ENCODE peak calls at places on chromosomes 5 and 9, in eight cellular contexts. One of them, this sample, is unnamed.

GRCh38 chr9:93920401-93920800 is 34.8 kb downstream of the BARX1 start:
- DNase-seq in HepG2: no peak
- DNase-seq in spleen: no peak
- DNase-seq in gastrocnemius medialis: no peak
- DNase-seq in IMR-90: no peak
- DNase-seq in transverse colon: no peak
- DNase-seq in stomach: no peak
- DNase-seq in ovary: no peak
- DNase-seq in this sample: no peak

GRCh38 chr9:14746655-14747054 is 24.1 kb upstream of the CER1 start:
- DNase-seq in spleen: no peak
- DNase-seq in stomach: no peak
- DNase-seq in gastrocnemius medialis: no peak
- DNase-seq in IMR-90: no peak
- DNase-seq in ovary: no peak
- DNase-seq in HepG2: no peak
- DNase-seq in transverse colon: no peak
- DNase-seq in this sample: no peak

GRCh38 chr5:80141681-80142080 is 106.5 kb downstream of the THBS4 start:
- DNase-seq in transverse colon: no peak
- DNase-seq in IMR-90: no peak
- DNase-seq in stomach: no peak
- DNase-seq in gastrocnemius medialis: no peak
- DNase-seq in ovary: no peak
- DNase-seq in spleen: no peak
- DNase-seq in HepG2: no peak
- DNase-seq in this sample: no peak

GRCh38 chr9:136617746-136618577 is 44.8 kb upstream of the EGFL7 start:
- DNase-seq in HepG2: no peak
- DNase-seq in transverse colon: peak
- DNase-seq in stomach: no peak
- DNase-seq in spleen: peak
- DNase-seq in ovary: no peak
- DNase-seq in gastrocnemius medialis: no peak
- DNase-seq in IMR-90: no peak
- DNase-seq in this sample: no peak

GRCh38 chr9:17225407-17225806 is 90.6 kb downstream of the CNTLN start:
- DNase-seq in gastrocnemius medialis: no peak
- DNase-seq in spleen: no peak
- DNase-seq in transverse colon: no peak
- DNase-seq in ovary: no peak
- DNase-seq in HepG2: no peak
- DNase-seq in stomach: no peak
- DNase-seq in IMR-90: no peak
- DNase-seq in this sample: no peak

GRCh38 chr5:150488519-150489357 is 19.2 kb upstream of the NDST1 start:
- DNase-seq in gastrocnemius medialis: no peak
- DNase-seq in HepG2: no peak
- DNase-seq in IMR-90: peak
- DNase-seq in transverse colon: peak
- DNase-seq in spleen: no peak
- DNase-seq in stomach: peak
- DNase-seq in ovary: peak
- DNase-seq in this sample: peak

GRCh38 chr5:180811012-180811622 is 8.5 kb upstream of the MGAT1 start:
- DNase-seq in HepG2: no peak
- DNase-seq in spleen: no peak
- DNase-seq in transverse colon: no peak
- DNase-seq in gastrocnemius medialis: no peak
- DNase-seq in ovary: peak
- DNase-seq in IMR-90: no peak
- DNase-seq in stomach: no peak
- DNase-seq in this sample: no peak

GRCh38 chr9:127562841-127563523 is 49.1 kb upstream of the STXBP1 start:
- DNase-seq in HepG2: no peak
- DNase-seq in spleen: no peak
- DNase-seq in IMR-90: peak
- DNase-seq in gastrocnemius medialis: no peak
- DNase-seq in transverse colon: no peak
- DNase-seq in ovary: peak
- DNase-seq in stomach: no peak
- DNase-seq in this sample: no peak

GRCh38 chr9:120528834-120529233 is 51.1 kb downstream of the CDK5RAP2 start:
- DNase-seq in HepG2: no peak
- DNase-seq in stomach: no peak
- DNase-seq in ovary: no peak
- DNase-seq in transverse colon: no peak
- DNase-seq in gastrocnemius medialis: no peak
- DNase-seq in IMR-90: no peak
- DNase-seq in spleen: no peak
- DNase-seq in this sample: no peak

GRCh38 chr9:77218612-77219011 is 41.3 kb downstream of the VPS13A start:
- DNase-seq in spleen: no peak
- DNase-seq in transverse colon: no peak
- DNase-seq in HepG2: no peak
- DNase-seq in IMR-90: peak
- DNase-seq in ovary: no peak
- DNase-seq in gastrocnemius medialis: no peak
- DNase-seq in stomach: no peak
- DNase-seq in this sample: no peak
- H3K27ac ChIP-seq in spleen: no peak
- H3K27ac ChIP-seq in transverse colon: no peak
- H3K27ac ChIP-seq in HepG2: no peak
- H3K27ac ChIP-seq in IMR-90: peak
- H3K27ac ChIP-seq in ovary: no peak
- H3K27ac ChIP-seq in gastrocnemius medialis: peak
- H3K27ac ChIP-seq in stomach: no peak
- H3K27ac ChIP-seq in this sample: no peak

GRCh38 chr5:62457071-62457470 is 44.5 kb downstream of the IPO11 start:
- DNase-seq in gastrocnemius medialis: no peak
- DNase-seq in ovary: no peak
- DNase-seq in IMR-90: peak
- DNase-seq in stomach: no peak
- DNase-seq in HepG2: no peak
- DNase-seq in transverse colon: no peak
- DNase-seq in spleen: no peak
- DNase-seq in this sample: no peak
- TF ChIP-seq POLR2A in gastrocnemius medialis: no peak
- TF ChIP-seq POLR2A in ovary: no peak
- TF ChIP-seq POLR2A in IMR-90: no peak
- TF ChIP-seq POLR2A in stomach: no peak
- TF ChIP-seq POLR2A in HepG2: no peak
- TF ChIP-seq POLR2A in transverse colon: no peak
- TF ChIP-seq POLR2A in spleen: no peak
- TF ChIP-seq POLR2A in this sample: no peak

GRCh38 chr9:33818832-33819500 is 2.0 kb downstream of the UBE2R2 start:
- DNase-seq in spleen: no peak
- DNase-seq in IMR-90: peak
- DNase-seq in transverse colon: no peak
- DNase-seq in stomach: no peak
- DNase-seq in gastrocnemius medialis: no peak
- DNase-seq in HepG2: no peak
- DNase-seq in ovary: no peak
- DNase-seq in this sample: no peak

GRCh38 chr9:33818167-33818831 is 1.3 kb downstream of the UBE2R2 start:
- DNase-seq in IMR-90: no peak
- DNase-seq in spleen: no peak
- DNase-seq in transverse colon: peak
- DNase-seq in HepG2: peak
- DNase-seq in ovary: peak
- DNase-seq in stomach: peak
- DNase-seq in gastrocnemius medialis: no peak
- DNase-seq in this sample: peak

GRCh38 chr9:33816327-33817252 is at the start of gene UBE2R2:
- DNase-seq in transverse colon: peak
- DNase-seq in HepG2: peak
- DNase-seq in spleen: peak
- DNase-seq in gastrocnemius medialis: peak
- DNase-seq in ovary: peak
- DNase-seq in IMR-90: peak
- DNase-seq in stomach: peak
- DNase-seq in this sample: peak

GRCh38 chr9:33815781-33816180 is 1.2 kb upstream of the UBE2R2 start:
- DNase-seq in IMR-90: no peak
- DNase-seq in gastrocnemius medialis: no peak
- DNase-seq in transverse colon: no peak
- DNase-seq in ovary: peak
- DNase-seq in stomach: no peak
- DNase-seq in spleen: no peak
- DNase-seq in HepG2: no peak
- DNase-seq in this sample: no peak

GRCh38 chr9:33817327-33818166 is 587 bp downstream of the UBE2R2 start:
- DNase-seq in IMR-90: peak
- DNase-seq in ovary: peak
- DNase-seq in gastrocnemius medialis: peak
- DNase-seq in stomach: peak
- DNase-seq in spleen: peak
- DNase-seq in HepG2: peak
- DNase-seq in transverse colon: peak
- DNase-seq in this sample: peak
- TF ChIP-seq CTCF in IMR-90: peak
- TF ChIP-seq CTCF in ovary: no peak
- TF ChIP-seq CTCF in gastrocnemius medialis: peak
- TF ChIP-seq CTCF in stomach: no peak
- TF ChIP-seq CTCF in spleen: no peak
- TF ChIP-seq CTCF in HepG2: no peak
- TF ChIP-seq CTCF in transverse colon: peak
- TF ChIP-seq CTCF in this sample: no peak

GRCh38 chr9:27429436-27429835 is 94.7 kb upstream of the IFNK start:
- DNase-seq in stomach: no peak
- DNase-seq in gastrocnemius medialis: no peak
- DNase-seq in transverse colon: peak
- DNase-seq in HepG2: no peak
- DNase-seq in spleen: no peak
- DNase-seq in IMR-90: no peak
- DNase-seq in ovary: no peak
- DNase-seq in this sample: no peak

GRCh38 chr9:27423919-27424710 is 100.0 kb upstream of the IFNK start:
- DNase-seq in stomach: no peak
- DNase-seq in transverse colon: no peak
- DNase-seq in HepG2: no peak
- DNase-seq in IMR-90: no peak
- DNase-seq in spleen: no peak
- DNase-seq in ovary: no peak
- DNase-seq in gastrocnemius medialis: no peak
- DNase-seq in this sample: no peak

GRCh38 chr9:27429917-27430316 is 94.2 kb upstream of the IFNK start:
- DNase-seq in ovary: no peak
- DNase-seq in IMR-90: no peak
- DNase-seq in stomach: no peak
- DNase-seq in transverse colon: no peak
- DNase-seq in gastrocnemius medialis: no peak
- DNase-seq in spleen: no peak
- DNase-seq in HepG2: no peak
- DNase-seq in this sample: no peak

GRCh38 chr9:27425827-27426716 is 98.0 kb upstream of the IFNK start:
- DNase-seq in stomach: no peak
- DNase-seq in HepG2: no peak
- DNase-seq in gastrocnemius medialis: no peak
- DNase-seq in transverse colon: no peak
- DNase-seq in ovary: no peak
- DNase-seq in spleen: peak
- DNase-seq in IMR-90: no peak
- DNase-seq in this sample: peak

GRCh38 chr9:27426717-27427645 is 97.1 kb upstream of the IFNK start:
- DNase-seq in IMR-90: peak
- DNase-seq in spleen: no peak
- DNase-seq in ovary: no peak
- DNase-seq in gastrocnemius medialis: no peak
- DNase-seq in HepG2: no peak
- DNase-seq in stomach: no peak
- DNase-seq in transverse colon: no peak
- DNase-seq in this sample: peak
- H3K27ac ChIP-seq in IMR-90: no peak
- H3K27ac ChIP-seq in spleen: no peak
- H3K27ac ChIP-seq in ovary: no peak
- H3K27ac ChIP-seq in gastrocnemius medialis: no peak
- H3K27ac ChIP-seq in HepG2: no peak
- H3K27ac ChIP-seq in stomach: no peak
- H3K27ac ChIP-seq in transverse colon: no peak
- H3K27ac ChIP-seq in this sample: peak

DNA sequence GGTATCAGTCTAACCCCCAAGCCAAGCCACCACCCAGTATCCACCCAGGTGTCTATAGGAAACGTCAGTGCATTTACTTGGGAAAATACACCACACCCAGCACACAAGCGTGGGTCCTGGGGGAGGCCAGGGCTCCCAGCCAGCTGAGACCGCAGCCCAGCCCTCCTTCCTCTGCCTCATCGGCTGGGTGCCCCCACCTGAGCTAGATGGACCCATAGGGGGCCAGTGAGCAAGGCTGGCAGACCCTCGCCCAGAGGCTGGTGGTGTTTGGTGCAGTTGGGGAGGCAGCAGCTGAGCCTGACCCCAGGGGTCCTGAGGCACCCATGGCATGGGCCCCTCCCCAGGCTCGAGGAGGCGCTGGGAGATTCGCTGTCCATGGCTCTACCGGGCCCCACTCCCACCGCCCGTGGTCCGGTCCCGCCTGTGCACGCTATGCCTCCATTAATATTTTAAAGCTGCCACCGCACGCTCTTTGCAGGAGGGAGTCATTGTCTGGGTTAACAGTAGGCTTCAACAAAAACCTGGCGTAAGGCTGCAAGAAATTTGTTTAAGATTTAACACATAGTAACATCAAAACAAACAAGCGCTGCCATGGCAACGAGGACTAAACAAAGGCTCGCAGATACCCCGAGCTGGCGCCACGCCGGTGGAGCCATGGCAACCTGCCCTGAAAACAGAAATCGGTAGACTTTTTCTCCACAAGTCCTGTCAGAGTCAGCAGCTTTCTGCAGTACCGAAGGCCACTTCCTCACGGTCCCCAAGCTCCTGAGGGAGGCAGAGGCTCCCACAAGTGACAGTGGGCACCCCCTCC is 20.6 kb downstream of the TPPP start:
- DNase-seq in ovary: peak
- DNase-seq in stomach: peak
- DNase-seq in IMR-90: peak
- DNase-seq in HepG2: peak
- DNase-seq in spleen: peak
- DNase-seq in transverse colon: peak
- DNase-seq in gastrocnemius medialis: no peak
- DNase-seq in this sample: peak
- TF ChIP-seq POLR2A in ovary: no peak
- TF ChIP-seq POLR2A in stomach: no peak
- TF ChIP-seq POLR2A in IMR-90: no peak
- TF ChIP-seq POLR2A in HepG2: peak
- TF ChIP-seq POLR2A in spleen: no peak
- TF ChIP-seq POLR2A in transverse colon: no peak
- TF ChIP-seq POLR2A in gastrocnemius medialis: no peak
- TF ChIP-seq POLR2A in this sample: no peak

DNA sequence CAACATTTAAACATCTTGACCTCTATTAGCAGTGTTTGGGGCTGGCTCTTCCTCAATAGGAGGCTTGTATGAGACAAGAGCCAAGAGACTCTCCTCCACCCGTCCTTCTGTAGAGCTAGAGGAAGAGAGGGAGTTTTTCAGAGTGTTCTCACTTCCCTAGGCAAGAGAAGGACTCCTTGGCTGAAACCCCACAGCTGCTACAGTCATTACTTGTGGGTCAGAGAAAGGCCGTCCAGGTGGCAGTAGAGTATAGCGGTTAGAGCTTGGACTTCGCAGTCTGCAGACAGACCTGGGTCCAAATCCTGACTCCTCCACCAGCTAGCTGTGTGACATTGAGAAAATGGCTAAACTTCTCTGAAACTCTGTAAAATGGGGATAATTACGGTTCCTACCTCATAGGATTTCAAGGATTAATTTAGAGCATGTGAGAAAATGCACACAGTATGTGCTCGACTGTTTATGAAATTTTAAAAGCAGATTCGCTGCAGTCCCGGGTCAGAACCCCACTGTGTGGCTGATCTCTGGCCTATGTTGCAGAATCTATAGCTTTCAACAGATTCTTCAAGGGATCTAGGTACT is 80.8 kb upstream of the ARAP3 start:
- DNase-seq in stomach: no peak
- DNase-seq in spleen: no peak
- DNase-seq in HepG2: no peak
- DNase-seq in transverse colon: no peak
- DNase-seq in ovary: no peak
- DNase-seq in IMR-90: no peak
- DNase-seq in gastrocnemius medialis: no peak
- DNase-seq in this sample: no peak
- TF ChIP-seq CTCF in stomach: no peak
- TF ChIP-seq CTCF in spleen: no peak
- TF ChIP-seq CTCF in HepG2: no peak
- TF ChIP-seq CTCF in transverse colon: no peak
- TF ChIP-seq CTCF in ovary: no peak
- TF ChIP-seq CTCF in IMR-90: no peak
- TF ChIP-seq CTCF in gastrocnemius medialis: no peak
- TF ChIP-seq CTCF in this sample: no peak